ENCODE peak calls at places on chromosome 9, in six cellular contexts. A is stimulated activated CD8-positive, alpha-beta memory T cell treated with anti-CD3 and anti-CD28 coated beads, Interleukin-15, amount 100 ng/mL, for 4 hours; T is GM12865; K is tibial nerve; P is NCI-H1417; M is NCI-H2081. L is an unnamed sample.
A peak's percentile ranks its signal among the peaks of the same experiment; 100 is the strongest.

GRCh38 chr9:124133752-124134151 is 122.2 kb downstream of the LHX2 start:
- DNase-seq in T (no peak), K (peak; percentile 44), M (peak; percentile 4), P (peak; percentile 43), A (no peak), L (no peak)

GRCh38 chr9:97911528-97911927 is 10.8 kb downstream of the TRMO start:
- DNase-seq in T (no peak), P (no peak), K (no peak), A (no peak), M (no peak), L (no peak)

GRCh38 chr9:121026260-121026691 is 23.8 kb downstream of the C5 start:
- DNase-seq in T (no peak), P (no peak), M (no peak), K (no peak), A (no peak), L (no peak)

GRCh38 chr9:120892748-120893584 is 16.0 kb upstream of the PHF19 start:
- DNase-seq in T (peak; percentile 92), M (no peak), A (no peak), P (peak; percentile 41), K (no peak), L (peak; percentile 56)

GRCh38 chr9:109319631-109320233 is 1.1 kb downstream of the EPB41L4B start:
- DNase-seq in K (no peak), A (no peak), P (peak; percentile 62), T (peak; percentile 37), M (no peak), L (no peak)

GRCh38 chr9:94525396-94526035 is 29.4 kb upstream of the PCAT7 start:
- DNase-seq in P (no peak), M (no peak), A (no peak), K (no peak), T (no peak), L (no peak)

GRCh38 chr9:135345775-135346433 is 133.7 kb upstream of the PPP1R26 start:
- DNase-seq in A (no peak), K (no peak), P (no peak), M (no peak), T (no peak), L (no peak)

GRCh38 chr9:136944094-136944518 is 432 bp downstream of the FBXW5 start:
- DNase-seq in P (no peak), M (no peak), K (peak; percentile 14), T (no peak), A (no peak), L (no peak)

GRCh38 chr9:27528278-27528885 is 1.2 kb downstream of the MOB3B start:
- DNase-seq in M (no peak), T (peak; percentile 52), K (peak; percentile 72), P (no peak), A (peak; percentile 20), L (peak; percentile 23)

L was measured in kidney glomerular epithelial cell.